ENCODE peak calls at places on chromosomes 16 and 17, in four cellular contexts. S is neural progenitor cell, V is tibial artery, R is Panc1. C is an unnamed sample. For H3K9me3 and H3K36me3, the result is how much of the 10 kb centered on the place peaks cover.

GRCh38 chr17:44210342-44211192 is 8.9 kb downstream of the UBTF start:
- DNase-seq in R (no peak), S (peak), V (peak), C (no peak)

GRCh38 chr16:88815901-88816589 is 4.3 kb upstream of the APRT start:
- DNase-seq in R (no peak), S (peak), V (no peak), C (no peak)

GRCh38 chr17:75672011-75672410 is 4.9 kb downstream of the SAP30BP start:
- DNase-seq in S (no peak), V (no peak), R (no peak), C (no peak)

GRCh38 chr16:67296422-67296821 is 17.1 kb downstream of the PLEKHG4 start:
- DNase-seq in V (no peak), R (no peak), S (no peak), C (peak)

GRCh38 chr16:27226476-27226875 is 23.1 kb downstream of the KDM8 start:
- DNase-seq in V (no peak), S (no peak), R (no peak), C (no peak)

GRCh38 chr17:68383443-68384321 is 73.6 kb downstream of the WIPI1 start:
- DNase-seq in S (no peak), R (no peak), V (no peak), C (peak)

GRCh38 chr16:5509336-5509735 is 411.7 kb upstream of the EEF2KMT start:
- DNase-seq in S (no peak), R (no peak), V (no peak), C (no peak)

GRCh38 chr16:80938035-80938927 is 68.4 kb downstream of the CMC2 start:
- DNase-seq in R (no peak), S (peak), V (peak), C (peak)

GRCh38 chr17:2892305-2892971 is 96.2 kb downstream of the RAP1GAP2 start:
- DNase-seq in S (no peak), V (no peak), R (peak), C (peak)

GRCh38 chr17:2373179-2373578 is 27.7 kb downstream of the MNT start:
- DNase-seq in V (no peak), R (no peak), S (no peak), C (no peak)

GRCh38 chr17:80786470-80786869 is 205.2 kb upstream of the CHMP6 start:
- DNase-seq in V (no peak), R (no peak), S (peak), C (no peak)
- H3K4me3 ChIP-seq in V (no peak), R (no peak), S (no peak), C (no peak)

GRCh38 chr17:21678451-21679081 is 13.8 kb upstream of the KCNJ18 start:
- DNase-seq in S (no peak), R (no peak), V (no peak), C (no peak)
- H3K9me3 ChIP-seq in S (under half), R (under half), V (under half), C (under half)

GRCh38 chr16:57233944-57234706 is 10.9 kb upstream of the ARL2BP start:
- DNase-seq in S (no peak), V (no peak), R (no peak), C (no peak)
- H3K36me3 ChIP-seq in S (under half), V (half or more), R (under half), C (half or more)

GRCh38 chr16:57486858-57487834 is 853 bp upstream of the DOK4 start:
- DNase-seq in R (no peak), S (no peak), V (no peak), C (no peak)
- H3K4me3 ChIP-seq in R (no peak), S (no peak), V (peak), C (peak)

DNA sequence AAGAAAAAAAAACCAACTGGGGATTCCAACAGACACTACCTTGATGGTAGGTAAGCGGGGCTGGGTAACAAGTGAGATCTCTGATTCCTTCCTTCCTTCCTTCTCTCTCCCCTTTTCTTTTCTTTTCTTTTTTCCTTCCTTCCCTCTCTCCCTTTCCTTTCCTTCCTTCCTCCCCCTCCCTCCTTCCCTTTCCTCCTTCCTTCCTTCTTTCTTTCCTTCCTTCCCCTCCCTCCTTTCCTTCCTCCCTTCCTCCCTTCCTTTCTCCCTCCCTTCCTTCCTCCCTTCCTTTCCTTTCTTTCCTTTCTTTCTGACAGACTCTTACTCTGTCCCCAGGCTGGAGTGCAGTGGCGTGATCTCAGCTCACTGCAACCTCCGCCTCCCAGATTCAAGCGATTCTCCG is 20.0 kb downstream of the OR2C1 start:
- DNase-seq in V (no peak), R (no peak), S (no peak), C (no peak)
- H3K9me3 ChIP-seq in V (under half), R (under half), S (under half), C (under half)